ENCODE peak calls at places on chromosome 17, in nine cellular contexts. P is heart right ventricle; M is stimulated activated memory B cell treated with anti-CD40 and anti-IgM and Interleukin-4, amounts not matched to agents 10 μg/mL and 1 μg/mL and 100 μg/mL, for 72 hours; E is natural killer cell; V is stimulated activated effector memory CD8-positive, alpha-beta T cell treated with anti-CD3 and anti-CD28 coated beads, Interleukin-12 subunit alpha, Interleukin-12 subunit beta, amount 100 ng/mL, for 72 hours; Y is HepG2; L is activated naive CD8-positive, alpha-beta T cell treated with anti-CD3 and anti-CD28 coated beads, Interleukin-2, amount 50 U/mL, for 24 hours; I is DND-41; T is Right ventricle myocardium superior. F is an unnamed sample.

GRCh38 chr17:21166599-21167265 is 40.0 kb downstream of the DHRS7B start:
- ATAC-seq in E (no peak), L (no peak), M (no peak), T (peak), I (no peak), V (no peak), P (peak), Y (no peak), F (no peak)

GRCh38 chr17:64094412-64094811 is 35.5 kb downstream of the ERN1 start:
- ATAC-seq in T (no peak), Y (no peak), L (no peak), I (no peak), M (no peak), P (no peak), E (no peak), V (no peak), F (no peak)

GRCh38 chr17:61481421-61481820 is 29.2 kb downstream of the TBX4 start:
- ATAC-seq in I (no peak), P (no peak), E (no peak), V (no peak), Y (peak), M (no peak), L (no peak), T (no peak), F (no peak)

GRCh38 chr17:16013943-16014407 is 14.4 kb downstream of the TTC19 start:
- ATAC-seq in P (peak), M (no peak), L (no peak), V (no peak), E (no peak), I (no peak), T (peak), Y (peak), F (peak)

GRCh38 chr17:79023886-79024771 is at the start of gene C1QTNF1:
- ATAC-seq in P (peak), T (peak), I (peak), M (peak), E (peak), V (peak), Y (peak), L (peak), F (peak)

GRCh38 chr17:6711081-6711674 is 2.0 kb downstream of the SLC13A5 start:
- ATAC-seq in E (no peak), I (no peak), L (no peak), T (peak), M (no peak), Y (no peak), V (no peak), P (no peak), F (peak)

GRCh38 chr17:19958023-19958422 is 19.6 kb downstream of the AKAP10 start:
- ATAC-seq in T (no peak), V (no peak), E (no peak), M (no peak), I (no peak), L (no peak), Y (no peak), P (no peak), F (no peak)

GRCh38 chr17:36485805-36486203 is 677 bp upstream of the ZNHIT3 start:
- ATAC-seq in Y (no peak), T (no peak), P (no peak), V (no peak), I (no peak), E (no peak), L (no peak), M (peak), F (no peak)

GRCh38 chr17:53353919-53354351 is 468.8 kb upstream of the KIF2B start:
- ATAC-seq in P (peak), V (no peak), L (no peak), E (no peak), Y (no peak), M (no peak), T (no peak), I (no peak), F (peak)

GRCh38 chr17:17815062-17815406 is 21.8 kb downstream of the SREBF1 start:
- ATAC-seq in I (no peak), V (no peak), Y (no peak), E (no peak), L (no peak), T (peak), M (no peak), P (peak), F (no peak)

GRCh38 chr17:7011942-7012254 is 526 bp upstream of the RNASEK start:
- ATAC-seq in M (no peak), E (no peak), I (no peak), L (no peak), Y (no peak), P (no peak), T (no peak), V (no peak), F (no peak)